ENCODE peak calls at places on chromosomes 6 and 20, in nine cellular contexts. S is occipital lobe; P is activated CD4-positive, alpha-beta T cell treated with anti-CD3 and anti-CD28 coated beads for 1 hour; Z is GM13976; D is HFFc6; I is KG1; G is left ventricle myocardium inferior; W is NCI-H1417; E is AG09309. F is an unnamed sample.

GRCh38 chr6:72864236-72864635 is 242.4 kb downstream of the KCNQ5 start:
- DNase-seq in E (no peak), W (no peak), I (no peak), S (no peak), P (no peak), D (no peak), Z (no peak), G (no peak), F (no peak)

GRCh38 chr6:35534396-35535170 is 21.9 kb upstream of the TULP1 start:
- DNase-seq in I (no peak), S (no peak), E (no peak), P (no peak), Z (no peak), G (no peak), W (no peak), D (no peak), F (peak)

GRCh38 chr20:60870040-60870439 is 382.0 kb upstream of the CDH4 start:
- DNase-seq in W (no peak), I (no peak), P (no peak), D (no peak), S (no peak), G (no peak), E (no peak), Z (no peak), F (no peak)

GRCh38 chr6:2651966-2652365 is 98.8 kb downstream of the MYLK4 start:
- DNase-seq in D (no peak), P (no peak), S (no peak), W (no peak), I (no peak), G (no peak), Z (no peak), E (no peak), F (no peak)

GRCh38 chr6:43809417-43810305 is 39.6 kb downstream of the VEGFA start:
- DNase-seq in W (no peak), I (no peak), D (peak), G (no peak), P (no peak), E (peak), S (no peak), Z (no peak), F (no peak)

GRCh38 chr6:82690283-82690682 is 326.7 kb downstream of the TPBG start:
- DNase-seq in Z (no peak), S (no peak), I (no peak), G (no peak), D (no peak), P (no peak), W (no peak), E (no peak), F (no peak)

GRCh38 chr6:135094403-135094821 is 39.8 kb upstream of the HBS1L start:
- DNase-seq in G (no peak), E (no peak), W (no peak), I (no peak), P (no peak), S (no peak), D (no peak), Z (no peak), F (no peak)

GRCh38 chr20:879626-880025 is 36.5 kb downstream of the ANGPT4 start:
- DNase-seq in G (no peak), Z (no peak), S (no peak), I (no peak), P (no peak), D (no peak), W (no peak), E (no peak), F (no peak)

GRCh38 chr20:62219992-62220665 is at the start of gene HRH3:
- DNase-seq in Z (peak), G (no peak), I (peak), P (peak), S (peak), E (no peak), D (no peak), W (peak), F (no peak)

GRCh38 chr6:85403331-85404015 is 46.4 kb upstream of the NT5E start:
- DNase-seq in S (no peak), W (no peak), D (peak), I (peak), E (peak), Z (no peak), G (no peak), P (no peak), F (no peak)

GRCh38 chr6:27814665-27815424 is 97.4 kb downstream of the OR2B2 start:
- DNase-seq in E (peak), I (peak), Z (peak), D (peak), S (no peak), P (peak), W (peak), G (no peak), F (no peak)

GRCh38 chr6:8556370-8557018 is 121.1 kb upstream of the SLC35B3 start:
- DNase-seq in G (no peak), W (no peak), Z (no peak), D (no peak), I (no peak), E (no peak), P (no peak), S (no peak), F (no peak)

GRCh38 chr6:135181333-135182119 is 418 bp downstream of the MYB start:
- DNase-seq in I (peak), D (no peak), G (no peak), E (no peak), W (peak), Z (no peak), P (peak), S (no peak), F (no peak)

GRCh38 chr6:73653571-73654424 is at the start of gene SLC17A5:
- DNase-seq in Z (peak), W (peak), G (peak), E (peak), P (peak), I (peak), S (peak), D (peak), F (peak)

GRCh38 chr6:33784787-33785186 is 4.1 kb downstream of the LEMD2 start:
- DNase-seq in Z (no peak), G (no peak), E (no peak), P (no peak), I (no peak), D (no peak), W (no peak), S (peak), F (no peak)

GRCh38 chr20:13865825-13866351 is 81.1 kb downstream of the NDUFAF5 start:
- DNase-seq in G (no peak), W (peak), E (peak), Z (no peak), I (no peak), D (peak), P (no peak), S (no peak), F (no peak)

GRCh38 chr6:31083742-31084354 is 28.5 kb downstream of the C6orf15 start:
- DNase-seq in P (no peak), W (peak), I (no peak), E (no peak), G (no peak), S (no peak), D (peak), Z (peak), F (peak)

GRCh38 chr6:14874975-14875677 is 370.7 kb upstream of the JARID2 start:
- DNase-seq in D (no peak), P (no peak), W (no peak), E (no peak), G (no peak), S (no peak), Z (no peak), I (no peak), F (no peak)

GRCh38 chr6:134217110-134217509 is 100.8 kb downstream of the SGK1 start:
- DNase-seq in I (no peak), D (peak), G (no peak), W (no peak), S (no peak), E (no peak), P (no peak), Z (no peak), F (no peak)

GRCh38 chr6:150934380-150934779 is 68.9 kb downstream of the MTHFD1L start:
- DNase-seq in G (no peak), P (no peak), W (no peak), S (no peak), Z (no peak), E (peak), D (peak), I (no peak), F (no peak)

GRCh38 chr6:154447929-154448328 is 62.6 kb downstream of the CNKSR3 start:
- DNase-seq in I (no peak), E (no peak), G (no peak), W (no peak), P (no peak), S (no peak), Z (no peak), D (no peak), F (no peak)

GRCh38 chr6:30061766-30062458 is 847 bp downstream of the POLR1H start:
- DNase-seq in P (no peak), G (no peak), Z (peak), E (no peak), I (peak), D (no peak), S (no peak), W (peak), F (no peak)

GRCh38 chr20:17841751-17842191 is 126.8 kb downstream of the SNX5 start:
- DNase-seq in D (no peak), S (no peak), P (no peak), Z (no peak), G (peak), E (no peak), W (no peak), I (no peak), F (no peak)

GRCh38 chr6:83696674-83697073 is 12.2 kb downstream of the SNAP91 start:
- DNase-seq in W (no peak), G (no peak), D (no peak), I (no peak), P (no peak), S (no peak), E (no peak), Z (no peak), F (no peak)

GRCh38 chr6:93915961-93916360 is 496.6 kb upstream of the EPHA7 start:
- DNase-seq in G (no peak), S (no peak), I (no peak), E (no peak), W (no peak), D (no peak), P (no peak), Z (no peak), F (no peak)

GRCh38 chr6:34566830-34567546 is 10.9 kb upstream of the SPDEF start:
- DNase-seq in D (no peak), P (no peak), I (no peak), Z (no peak), S (no peak), G (no peak), W (no peak), E (no peak), F (no peak)

GRCh38 chr6:85405175-85405852 is 44.6 kb upstream of the NT5E start:
- DNase-seq in S (no peak), I (no peak), P (no peak), D (no peak), W (no peak), Z (no peak), G (no peak), E (no peak), F (no peak)

GRCh38 chr6:137013031-137013430 is 31.7 kb downstream of the IL20RA start:
- DNase-seq in E (no peak), P (no peak), I (no peak), G (no peak), D (peak), W (no peak), Z (no peak), S (no peak), F (no peak)

GRCh38 chr20:4375881-4376280 is 345.8 kb upstream of the PRND start:
- DNase-seq in E (no peak), D (peak), I (peak), S (peak), P (no peak), W (no peak), Z (no peak), G (no peak), F (no peak)

GRCh38 chr6:79250107-79250514 is 15.6 kb upstream of the HMGN3 start:
- DNase-seq in P (no peak), E (no peak), I (no peak), W (no peak), G (no peak), D (no peak), Z (peak), S (no peak), F (no peak)

GRCh38 chr20:39700527-39700926 is 738.4 kb downstream of the DHX35 start:
- DNase-seq in G (no peak), W (no peak), S (no peak), Z (no peak), I (peak), E (no peak), D (no peak), P (no peak), F (no peak)

GRCh38 chr6:42781811-42782688 is at the start of gene BICRAL:
- DNase-seq in I (no peak), E (peak), W (peak), Z (peak), D (peak), P (peak), S (peak), G (peak), F (peak)

GRCh38 chr6:47479874-47480273 is 2.3 kb downstream of the CD2AP start:
- DNase-seq in W (no peak), Z (no peak), G (no peak), D (no peak), S (no peak), I (no peak), E (no peak), P (no peak), F (no peak)

GRCh38 chr6:162125659-162126058 is 601.9 kb downstream of the PRKN start:
- DNase-seq in W (no peak), Z (no peak), E (no peak), P (no peak), I (no peak), D (no peak), G (no peak), S (no peak), F (no peak)

GRCh38 chr6:147390909-147391536 is 117.5 kb upstream of the SAMD5 start:
- DNase-seq in G (no peak), E (no peak), W (no peak), Z (no peak), D (peak), I (no peak), P (no peak), S (no peak), F (peak)

GRCh38 chr6:170033666-170034065 is 257.2 kb downstream of the DLL1 start:
- DNase-seq in E (no peak), S (no peak), G (no peak), D (no peak), I (no peak), W (no peak), P (no peak), Z (no peak), F (no peak)

GRCh38 chr6:125151715-125152114 is 1.9 kb upstream of the TPD52L1 start:
- DNase-seq in S (no peak), W (no peak), I (no peak), E (no peak), P (no peak), D (no peak), Z (no peak), G (no peak), F (no peak)

GRCh38 chr6:117309613-117310012 is 44.3 kb downstream of the VGLL2 start:
- DNase-seq in G (no peak), S (no peak), Z (no peak), P (no peak), I (no peak), W (no peak), D (no peak), E (no peak), F (no peak)

GRCh38 chr6:142735182-142735581 is 209.8 kb downstream of the HIVEP2 start:
- DNase-seq in Z (no peak), D (no peak), S (no peak), P (no peak), I (no peak), W (no peak), E (no peak), G (no peak), F (peak)

F was measured in DMS 273 treated with DMSO at 0.1 percent for 48 hours.